ENCODE peak calls at places on chromosomes 5 and 9, in four cellular contexts. N, V, O and P are unnamed samples.

GRCh38 chr5:13930721-13931246 is 13.7 kb downstream of the DNAH5 start:
- DNase-seq in N (no peak), V (no peak), O (no peak), P (no peak)

GRCh38 chr9:81819859-81820546 is 108.2 kb upstream of the SPATA31D4 start:
- DNase-seq in N (no peak), V (no peak), O (no peak), P (no peak)

GRCh38 chr9:14346826-14347407 is 33.0 kb upstream of the NFIB start:
- DNase-seq in N (no peak), V (no peak), O (no peak), P (no peak)

GRCh38 chr5:36407396-36407795 is 105.7 kb upstream of the RANBP3L start:
- DNase-seq in N (no peak), V (no peak), O (no peak), P (no peak)

GRCh38 chr9:14165376-14166035 is 148.4 kb downstream of the NFIB start:
- DNase-seq in N (no peak), V (no peak), O (no peak), P (no peak)

GRCh38 chr9:110714314-110714713 is 45.7 kb downstream of the MUSK start:
- DNase-seq in N (no peak), V (no peak), O (no peak), P (no peak)

GRCh38 chr9:6096821-6097220 is 81.4 kb upstream of the RANBP6 start:
- DNase-seq in N (no peak), V (no peak), O (no peak), P (no peak)

GRCh38 chr5:68225911-68226563 is 10.5 kb downstream of the PIK3R1 start:
- DNase-seq in N (no peak), V (peak), O (no peak), P (no peak)

GRCh38 chr9:110180386-110180712 is 27.6 kb downstream of the C9orf152 start:
- DNase-seq in N (no peak), V (no peak), O (no peak), P (no peak)

GRCh38 chr5:176692835-176693476 is 45.7 kb downstream of the TSPAN17 start:
- DNase-seq in N (no peak), V (no peak), O (no peak), P (no peak)

GRCh38 chr5:67211926-67212325 is 15.3 kb upstream of the CD180 start:
- DNase-seq in N (no peak), V (no peak), O (no peak), P (no peak)

GRCh38 chr9:13450723-13451122 is 171.2 kb upstream of the MPDZ start:
- DNase-seq in N (peak), V (no peak), O (peak), P (no peak)

GRCh38 chr9:34139477-34140146 is 13.1 kb upstream of the DCAF12 start:
- DNase-seq in N (no peak), V (peak), O (no peak), P (peak)

GRCh38 chr5:32692066-32692746 is 18.9 kb upstream of the NPR3 start:
- DNase-seq in N (no peak), V (no peak), O (no peak), P (no peak)

GRCh38 chr5:141598389-141599360 is 20.1 kb downstream of the DIAPH1 start:
- DNase-seq in N (no peak), V (no peak), O (no peak), P (no peak)

GRCh38 chr5:78799254-78800017 is 150.9 kb upstream of the LHFPL2 start:
- DNase-seq in N (no peak), V (no peak), O (no peak), P (no peak)

GRCh38 chr5:157564149-157564711 is 11.3 kb downstream of the ADAM19 start:
- DNase-seq in N (no peak), V (peak), O (no peak), P (no peak)

GRCh38 chr9:91886433-91887031 is 63.5 kb downstream of the ROR2 start:
- DNase-seq in N (no peak), V (no peak), O (no peak), P (no peak)

GRCh38 chr5:74956278-74956677 is 90.1 kb upstream of the FAM169A start:
- DNase-seq in N (no peak), V (no peak), O (no peak), P (no peak)

GRCh38 chr5:74865799-74866652 is at the start of gene FAM169A:
- DNase-seq in N (no peak), V (no peak), O (peak), P (no peak)

GRCh38 chr5:173622639-173623038 is 6.2 kb upstream of the BOD1 start:
- DNase-seq in N (no peak), V (no peak), O (no peak), P (no peak)

GRCh38 chr5:76145945-76146344 is 62.8 kb downstream of the SV2C start:
- DNase-seq in N (no peak), V (peak), O (no peak), P (no peak)

GRCh38 chr5:137563646-137564474 is 64.7 kb upstream of the SPOCK1 start:
- DNase-seq in N (no peak), V (no peak), O (no peak), P (peak)

GRCh38 chr9:97696025-97696822 is 916 bp downstream of the XPA start:
- DNase-seq in N (no peak), V (peak), O (no peak), P (no peak)

GRCh38 chr5:89756955-89757354 is 652.6 kb downstream of the CETN3 start:
- DNase-seq in N (no peak), V (peak), O (no peak), P (no peak)

GRCh38 chr5:175712313-175712680 is 54.4 kb downstream of the HRH2 start:
- DNase-seq in N (no peak), V (no peak), O (no peak), P (no peak)

GRCh38 chr5:41921874-41922273 is 3.2 kb upstream of the FBXO4 start:
- DNase-seq in N (no peak), V (peak), O (no peak), P (no peak)

GRCh38 chr9:121696935-121697334 is 45.5 kb downstream of the DAB2IP start:
- DNase-seq in N (no peak), V (no peak), O (no peak), P (peak)

GRCh38 chr9:95834281-95834907 is 41.1 kb upstream of the ERCC6L2 start:
- DNase-seq in N (no peak), V (peak), O (no peak), P (no peak)

GRCh38 chr5:538801-539468 is 14.7 kb upstream of the SLC9A3 start:
- DNase-seq in N (no peak), V (no peak), O (no peak), P (no peak)

GRCh38 chr5:58810086-58810485 is 227.2 kb downstream of the RAB3C start:
- DNase-seq in N (no peak), V (no peak), O (no peak), P (no peak)

GRCh38 chr5:94347130-94347529 is 271.3 kb downstream of the KIAA0825 start:
- DNase-seq in N (no peak), V (no peak), O (no peak), P (no peak)

GRCh38 chr9:99024959-99025358 is 80.0 kb upstream of the TGFBR1 start:
- DNase-seq in N (no peak), V (no peak), O (no peak), P (no peak)

GRCh38 chr5:95244479-95244878 is 40.4 kb downstream of the MCTP1 start:
- DNase-seq in N (no peak), V (no peak), O (no peak), P (no peak)

GRCh38 chr9:137079401-137079787 is 2.1 kb downstream of the UAP1L1 start:
- DNase-seq in N (no peak), V (no peak), O (no peak), P (no peak)

GRCh38 chr5:157516016-157516415 is 56.0 kb downstream of the NIPAL4 start:
- DNase-seq in N (no peak), V (no peak), O (no peak), P (no peak)

GRCh38 chr9:94865599-94866456 is 139.3 kb downstream of the AOPEP start:
- DNase-seq in N (no peak), V (no peak), O (no peak), P (no peak)

DNA sequence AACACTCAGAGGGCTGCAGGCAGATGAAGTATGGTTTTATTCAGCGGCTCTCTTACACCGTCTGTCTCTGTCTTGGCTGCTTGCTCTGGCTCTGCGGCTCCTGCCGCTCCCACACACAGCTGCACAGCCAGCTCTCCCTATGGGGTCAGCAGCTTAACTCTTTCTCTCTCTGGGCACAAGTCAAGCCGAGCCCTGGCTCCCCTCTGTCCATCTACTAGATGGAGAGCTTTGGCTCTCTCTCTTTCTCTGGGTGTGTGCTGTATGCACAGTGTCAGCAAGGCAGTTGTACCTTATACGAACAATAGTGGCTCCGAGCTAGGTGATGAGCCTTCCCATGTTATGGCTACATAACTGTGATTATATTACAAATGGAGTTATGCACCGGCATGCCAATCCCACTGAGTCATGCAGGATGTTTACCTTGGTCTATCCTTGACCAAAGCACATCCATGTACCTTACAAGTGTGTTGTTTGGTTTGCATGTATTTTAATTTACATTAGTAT is 19.3 kb upstream of the PPP2CA start:
- DNase-seq in N (no peak), V (peak), O (no peak), P (no peak)
- TF ChIP-seq SPI1 in N (no peak), V (no peak), O (no peak), P (no peak)

DNA sequence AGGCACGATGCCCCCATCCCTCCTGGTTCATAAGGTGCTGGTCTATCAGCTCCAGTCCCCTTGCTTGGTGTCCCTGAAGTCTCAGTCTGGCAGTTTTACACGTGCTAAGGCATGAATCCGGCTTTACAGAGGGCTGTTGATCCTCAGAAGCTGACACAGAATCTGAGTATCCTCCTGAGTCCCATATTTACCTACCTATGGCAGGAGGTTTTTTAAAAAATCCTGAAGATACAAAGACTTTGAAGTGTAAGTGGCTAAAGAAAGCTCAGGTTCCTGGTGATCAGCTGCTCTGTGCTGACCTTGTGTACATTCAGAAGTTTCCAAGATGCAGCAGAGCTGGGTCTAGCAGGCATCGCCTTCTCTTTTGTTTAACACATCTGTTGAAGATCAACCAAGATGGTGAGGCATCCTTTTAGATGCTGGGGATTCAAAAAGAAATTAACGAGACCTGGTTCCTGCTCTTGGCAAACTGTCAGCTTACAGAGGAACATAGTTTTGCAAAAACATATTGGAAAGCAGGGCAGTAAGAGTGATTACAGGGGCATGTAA is 6.0 kb upstream of the ANKRD33B start:
- DNase-seq in N (no peak), V (no peak), O (no peak), P (no peak)
- TF ChIP-seq SPI1 in N (no peak), V (no peak), O (no peak), P (no peak)

GRCh38 chr5:148740466-148740865 is 85.9 kb upstream of the ADRB2 start:
- DNase-seq in N (no peak), V (no peak), O (no peak), P (no peak)

GRCh38 chr5:148739023-148739422 is 84.7 kb upstream of the HTR4 start:
- DNase-seq in N (no peak), V (no peak), O (no peak), P (no peak)

GRCh38 chr5:148746826-148747535 is 79.4 kb upstream of the ADRB2 start:
- DNase-seq in N (no peak), V (peak), O (no peak), P (no peak)

GRCh38 chr5:148739524-148739923 is 85.2 kb upstream of the HTR4 start:
- DNase-seq in N (no peak), V (no peak), O (no peak), P (no peak)

GRCh38 chr5:148740966-148741742 is 85.3 kb upstream of the ADRB2 start:
- DNase-seq in N (no peak), V (peak), O (no peak), P (peak)
- TF ChIP-seq SPI1 in N (no peak), V (no peak), O (peak), P (peak)

DNA sequence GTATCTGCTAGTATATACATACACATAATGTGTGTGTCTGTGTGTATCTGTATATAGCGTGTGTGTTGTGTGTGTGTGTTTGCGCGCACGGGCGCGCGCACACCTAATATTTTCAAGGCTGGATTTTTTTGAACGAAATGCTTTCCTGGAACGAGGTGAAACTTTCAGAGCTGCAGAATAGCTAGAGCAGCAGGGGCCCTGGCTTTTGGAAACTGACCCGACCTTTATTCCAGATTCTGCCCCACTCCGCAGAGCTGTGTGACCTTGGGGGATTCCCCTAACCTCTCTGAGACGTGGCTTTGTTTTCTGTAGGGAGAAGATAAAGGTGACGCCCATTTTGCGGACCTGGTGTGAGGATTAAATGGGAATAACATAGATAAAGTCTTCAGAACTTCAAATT is 767 bp downstream of the FXN start:
- DNase-seq in N (no peak), V (peak), O (no peak), P (peak)
- TF ChIP-seq SPI1 in N (no peak), V (no peak), O (no peak), P (no peak)

GRCh38 chr9:138082918-138083636 is 205.5 kb downstream of the CACNA1B start:
- DNase-seq in N (no peak), V (no peak), O (no peak), P (no peak)
- TF ChIP-seq SPI1 in N (no peak), V (no peak), O (no peak), P (no peak)

DNA sequence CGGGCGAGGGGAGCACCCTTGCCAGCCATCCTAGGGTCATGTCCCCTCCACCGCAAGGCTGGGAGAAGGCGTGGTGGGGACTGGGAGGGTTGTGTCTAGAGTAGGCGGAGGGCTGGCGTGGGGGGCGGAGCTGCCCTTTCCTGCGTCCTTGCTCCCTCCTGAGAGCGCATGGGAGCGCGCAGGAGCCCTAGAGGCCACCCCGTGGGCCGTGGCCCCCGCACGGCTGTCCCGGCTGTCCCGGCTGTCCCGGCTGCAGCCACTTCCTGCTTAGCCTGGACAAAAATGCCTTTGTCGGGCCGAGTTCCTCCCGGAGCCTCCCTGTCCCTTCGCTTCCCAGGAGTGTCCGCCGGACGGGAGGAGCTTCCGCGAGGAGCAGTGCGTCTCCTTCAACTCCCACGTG is 4.9 kb downstream of the ADAMTSL2 start:
- DNase-seq in N (no peak), V (peak), O (no peak), P (no peak)
- TF ChIP-seq SPI1 in N (no peak), V (no peak), O (no peak), P (no peak)

GRCh38 chr9:70594546-70594945 is 180.1 kb upstream of the KLF9 start:
- DNase-seq in N (no peak), V (no peak), O (no peak), P (no peak)
- TF ChIP-seq SPI1 in N (no peak), V (no peak), O (no peak), P (no peak)

GRCh38 chr9:89975586-89975985 is 370.8 kb downstream of the GADD45G start:
- DNase-seq in N (no peak), V (no peak), O (no peak), P (no peak)

GRCh38 chr9:89975024-89975423 is 370.2 kb downstream of the GADD45G start:
- DNase-seq in N (no peak), V (no peak), O (no peak), P (no peak)

GRCh38 chr9:89982016-89982415 is 377.2 kb downstream of the GADD45G start:
- DNase-seq in N (no peak), V (no peak), O (no peak), P (no peak)

GRCh38 chr9:89974582-89974981 is 369.8 kb downstream of the GADD45G start:
- DNase-seq in N (no peak), V (no peak), O (no peak), P (no peak)

GRCh38 chr9:89978185-89978584 is 373.4 kb downstream of the GADD45G start:
- DNase-seq in N (no peak), V (peak), O (no peak), P (no peak)
- TF ChIP-seq SPI1 in N (no peak), V (peak), O (no peak), P (peak)

GRCh38 chr5:150503977-150504620 is 3.8 kb upstream of the NDST1 start:
- DNase-seq in N (no peak), V (peak), O (no peak), P (no peak)
- TF ChIP-seq SPI1 in N (no peak), V (no peak), O (no peak), P (no peak)

GRCh38 chr5:125609011-125609410 is 814.2 kb upstream of the GRAMD2B start:
- DNase-seq in N (no peak), V (no peak), O (no peak), P (no peak)

GRCh38 chr5:125607018-125607417 is 816.2 kb upstream of the GRAMD2B start:
- DNase-seq in N (no peak), V (no peak), O (no peak), P (no peak)

GRCh38 chr5:125611541-125611940 is 811.7 kb upstream of the GRAMD2B start:
- DNase-seq in N (no peak), V (no peak), O (no peak), P (no peak)

GRCh38 chr5:125612356-125613149 is 810.7 kb upstream of the GRAMD2B start:
- DNase-seq in N (no peak), V (no peak), O (no peak), P (no peak)
- TF ChIP-seq SPI1 in N (no peak), V (no peak), O (no peak), P (no peak)